ENCODE peak calls at places on chromosomes 1 and 21, in six cellular contexts. R is cardiac muscle cell, Y is Panc1, B is psoas muscle, N is vagina, L is IMR-90. Z is an unnamed sample.

GRCh38 chr1:75396745-75397144 is 214.2 kb downstream of the SLC44A5 start:
- DNase-seq in N (no peak), R (no peak), B (no peak), Y (no peak), L (no peak), Z (no peak)

GRCh38 chr1:221165331-221166161 is 286.3 kb downstream of the HLX start:
- DNase-seq in R (no peak), N (no peak), Y (no peak), B (no peak), L (no peak), Z (no peak)

GRCh38 chr1:240402318-240402717 is 209.6 kb downstream of the GREM2 start:
- DNase-seq in Y (no peak), B (no peak), N (no peak), R (no peak), L (no peak), Z (no peak)

GRCh38 chr1:6447818-6448748 is 17.9 kb downstream of the TNFRSF25 start:
- DNase-seq in R (no peak), Y (no peak), L (no peak), N (no peak), B (no peak), Z (no peak)

GRCh38 chr1:19651141-19651737 is 7.1 kb downstream of the NBL1 start:
- DNase-seq in R (peak; percentile 72), N (no peak), L (peak; percentile 47), B (peak; percentile 79), Y (no peak), Z (peak; percentile 32)

GRCh38 chr1:113940365-113941244 is 11.5 kb downstream of the HIPK1 start:
- DNase-seq in B (peak; percentile 53), N (no peak), L (no peak), R (no peak), Y (no peak), Z (no peak)

GRCh38 chr1:8422439-8423133 is 104.7 kb downstream of the SLC45A1 start:
- DNase-seq in B (peak; percentile 70), L (peak; percentile 30), Y (no peak), N (no peak), R (peak; percentile 62), Z (peak; percentile 62)

GRCh38 chr1:154481058-154481457 is 21.0 kb upstream of the TDRD10 start:
- DNase-seq in Y (no peak), N (no peak), R (no peak), L (no peak), B (no peak), Z (no peak)

GRCh38 chr21:41215856-41216408 is 48.0 kb downstream of the BACE2 start:
- DNase-seq in Y (no peak), R (no peak), N (no peak), B (no peak), L (no peak), Z (no peak)

GRCh38 chr1:61887076-61887867 is 145.0 kb downstream of the PATJ start:
- DNase-seq in B (no peak), R (peak; percentile 3), L (no peak), N (no peak), Y (no peak), Z (no peak)

GRCh38 chr1:44594871-44595735 is 79.2 kb downstream of the TMEM53 start:
- DNase-seq in N (no peak), L (peak; percentile 31), B (peak; percentile 90), Y (no peak), R (peak; percentile 69), Z (peak; percentile 76)

GRCh38 chr1:70319750-70320149 is 34.8 kb downstream of the ANKRD13C start:
- DNase-seq in N (no peak), Y (peak; percentile 58), B (no peak), R (peak; percentile 3), L (peak; percentile 87), Z (no peak)

GRCh38 chr1:49229555-49229954 is 452.9 kb upstream of the BEND5 start:
- DNase-seq in Y (no peak), N (no peak), R (no peak), B (no peak), L (no peak), Z (peak; percentile 9)

GRCh38 chr1:53732912-53733317 is 6.0 kb downstream of the GLIS1 start:
- DNase-seq in Y (no peak), R (peak; percentile 72), N (no peak), L (peak; percentile 97), B (no peak), Z (no peak)

GRCh38 chr1:31830065-31830464 is 14.2 kb upstream of the SPOCD1 start:
- DNase-seq in Y (no peak), B (no peak), R (no peak), L (no peak), N (no peak), Z (no peak)

GRCh38 chr1:168473164-168473563 is 70.6 kb downstream of the XCL2 start:
- DNase-seq in L (no peak), R (no peak), Y (no peak), B (no peak), N (no peak), Z (no peak)

GRCh38 chr21:46022551-46023107 is 41.1 kb downstream of the COL6A1 start:
- DNase-seq in B (peak; percentile 77), L (no peak), Y (no peak), N (peak; percentile 75), R (no peak), Z (no peak)

GRCh38 chr1:206770531-206771352 is at the start of gene IL19:
- DNase-seq in N (no peak), B (no peak), R (peak; percentile 77), L (peak; percentile 34), Y (no peak), Z (no peak)

DNA sequence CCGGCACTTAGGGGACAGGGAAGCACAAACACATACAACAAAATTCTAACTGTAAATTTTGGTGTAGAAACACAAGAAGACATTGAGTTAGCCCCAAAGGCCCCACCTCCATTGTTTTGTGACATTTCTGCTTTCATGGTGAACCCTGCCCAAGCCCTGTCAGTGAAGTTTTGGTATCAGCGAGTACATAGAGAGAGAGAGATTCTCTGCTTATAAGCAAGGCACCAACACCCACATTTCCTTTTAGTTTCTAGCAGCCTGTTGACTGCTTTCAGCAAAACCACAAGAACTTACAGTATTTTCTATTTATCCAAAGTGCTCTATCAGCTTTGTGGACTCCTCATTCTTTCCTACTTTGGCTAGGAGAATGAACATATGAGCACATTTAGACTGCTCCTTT is 24.0 kb downstream of the ZNF124 start:
- DNase-seq in B (no peak), R (no peak), N (no peak), L (no peak), Y (no peak), Z (no peak)
- H3K9me3 ChIP-seq in B (peaks cover 68% of the 10 kb centered on the region), R (no peaks in the 10 kb centered on the region), N (peaks cover 13% of the 10 kb centered on the region), L (peaks cover 27% of the 10 kb centered on the region), Y (peaks cover 77% of the 10 kb centered on the region), Z (no peaks in the 10 kb centered on the region)

GRCh38 chr21:44407493-44407892 is 47.8 kb upstream of the LRRC3 start:
- DNase-seq in R (no peak), L (no peak), N (no peak), Y (no peak), B (no peak), Z (no peak)

GRCh38 chr21:44408226-44408625 is 47.1 kb upstream of the LRRC3 start:
- DNase-seq in Y (no peak), B (no peak), L (no peak), N (no peak), R (no peak), Z (no peak)

GRCh38 chr21:44406953-44407352 is 48.4 kb upstream of the LRRC3 start:
- DNase-seq in B (no peak), R (no peak), L (no peak), N (no peak), Y (no peak), Z (no peak)

GRCh38 chr21:44405091-44405947 is 50.0 kb upstream of the LRRC3 start:
- DNase-seq in N (peak; percentile 37), B (no peak), L (no peak), Y (no peak), R (no peak), Z (no peak)

DNA sequence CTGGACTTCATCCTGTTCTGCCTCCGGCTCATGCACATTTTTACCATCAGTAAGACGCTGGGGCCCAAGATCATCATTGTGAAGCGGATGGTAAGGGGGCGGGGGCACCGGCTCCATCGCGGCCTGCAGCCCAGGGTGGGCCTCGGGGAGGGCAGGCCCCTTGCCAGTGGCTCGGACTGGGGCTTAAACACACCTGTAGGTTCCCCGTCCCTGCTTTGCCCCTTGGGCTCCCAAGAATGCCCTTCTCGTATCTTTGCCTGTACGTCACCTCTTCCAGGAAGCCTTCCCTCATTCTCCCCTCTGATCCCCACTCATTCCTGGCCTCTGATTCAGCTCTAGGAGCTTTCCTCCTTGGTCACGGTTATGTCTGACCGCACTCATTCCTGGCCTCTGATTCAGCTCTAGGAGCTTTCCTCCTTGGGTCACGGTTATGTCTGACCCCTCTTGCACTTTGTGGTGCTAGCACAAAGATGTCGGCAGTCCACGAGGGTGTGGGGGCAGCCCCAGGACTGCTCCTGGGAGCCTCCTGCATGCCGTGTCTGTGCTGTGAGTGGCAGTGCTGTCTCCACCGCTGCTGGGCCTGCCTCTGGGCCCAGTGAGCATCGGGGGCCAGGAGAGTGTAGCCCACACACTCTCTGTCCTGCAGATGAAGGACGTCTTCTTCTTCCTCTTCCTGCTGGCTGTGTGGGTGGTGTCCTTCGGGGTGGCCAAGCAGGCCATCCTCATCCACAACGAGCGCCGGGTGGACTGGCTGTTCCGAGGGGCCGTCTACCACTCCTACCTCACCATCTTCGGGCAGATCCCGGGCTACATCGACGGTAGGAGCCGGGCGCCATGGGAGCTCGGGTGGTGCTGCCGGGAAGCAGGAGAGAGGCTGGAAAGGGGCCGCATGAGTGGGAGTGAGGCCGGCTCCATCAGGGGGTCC is 49.1 kb upstream of the LRRC3 start:
- DNase-seq in B (no peak), N (no peak), L (no peak), R (no peak), Y (no peak), Z (no peak)
- H3K9me3 ChIP-seq in B (no peaks in the 10 kb centered on the region), N (no peaks in the 10 kb centered on the region), L (peaks cover 22% of the 10 kb centered on the region), R (no peaks in the 10 kb centered on the region), Y (no peaks in the 10 kb centered on the region), Z (no peaks in the 10 kb centered on the region)

GRCh38 chr1:55190092-55190491 is 25.1 kb downstream of the USP24 start:
- DNase-seq in Y (no peak), N (no peak), B (no peak), L (no peak), R (no peak), Z (no peak)

GRCh38 chr1:55180075-55180670 is 35.0 kb downstream of the USP24 start:
- DNase-seq in L (no peak), Y (no peak), R (no peak), B (no peak), N (no peak), Z (no peak)

GRCh38 chr1:55185832-55186231 is 29.3 kb downstream of the USP24 start:
- DNase-seq in L (no peak), R (no peak), B (no peak), Y (no peak), N (no peak), Z (no peak)

GRCh38 chr1:55188909-55189308 is 26.3 kb downstream of the USP24 start:
- DNase-seq in B (no peak), Y (no peak), L (no peak), R (no peak), N (no peak), Z (no peak)

DNA sequence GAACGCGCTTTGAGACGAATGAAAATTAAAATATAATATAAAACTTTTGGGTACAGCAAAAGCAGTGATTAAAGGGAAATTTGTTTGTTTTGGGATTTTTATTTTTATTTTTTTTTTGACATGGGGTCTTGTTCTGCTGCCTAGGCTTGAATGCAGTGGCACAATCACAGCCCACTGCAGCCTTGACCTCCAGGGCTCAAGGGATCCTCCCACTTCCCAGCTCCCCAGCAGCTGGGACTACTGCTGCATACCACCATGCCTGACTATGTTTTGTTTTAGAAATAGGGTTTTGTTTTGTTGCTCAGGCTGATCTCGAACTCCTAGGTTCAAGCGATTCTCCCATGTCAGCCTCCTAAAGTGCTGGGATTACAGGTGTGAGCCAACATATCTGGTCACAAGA is 30.3 kb downstream of the USP24 start:
- DNase-seq in L (no peak), R (no peak), Y (no peak), B (no peak), N (no peak), Z (no peak)
- H3K9me3 ChIP-seq in L (peaks cover 3% of the 10 kb centered on the region), R (peaks cover 3% of the 10 kb centered on the region), Y (peaks cover 16% of the 10 kb centered on the region), B (peaks cover 4% of the 10 kb centered on the region), N (no peaks in the 10 kb centered on the region), Z (no peaks in the 10 kb centered on the region)

GRCh38 chr1:227662933-227663332 is 72.2 kb downstream of the JMJD4 start:
- DNase-seq in N (no peak), L (no peak), R (no peak), B (no peak), Y (no peak), Z (no peak)
- H3K9me3 ChIP-seq in N (peaks cover 85% of the 10 kb centered on the region), L (peaks cover 63% of the 10 kb centered on the region), R (no peaks in the 10 kb centered on the region), B (peaks cover 98% of the 10 kb centered on the region), Y (peaks cover 82% of the 10 kb centered on the region), Z (peaks cover 14% of the 10 kb centered on the region)

Z was measured in pancreas.